ENCODE peak calls at places on chromosomes 16 and 17, in seven cellular contexts. One of them, this sample, is unnamed.

GRCh38 chr17:31499771-31500554 is 108.5 kb downstream of the RAB11FIP4 start:
- DNase-seq in K562: no peak
- DNase-seq in mammary epithelial cell: peak
- DNase-seq in HCT116: peak
- DNase-seq in fibroblast of lung: peak
- DNase-seq in neural progenitor cell: peak
- DNase-seq in GM23338: peak
- DNase-seq in this sample: peak

GRCh38 chr16:68902376-68903345 is 59.3 kb downstream of the TANGO6 start:
- DNase-seq in mammary epithelial cell: peak
- DNase-seq in K562: peak
- DNase-seq in neural progenitor cell: peak
- DNase-seq in GM23338: peak
- DNase-seq in HCT116: peak
- DNase-seq in fibroblast of lung: peak
- DNase-seq in this sample: peak

GRCh38 chr16:30382398-30383015 is at the start of gene SEPTIN1:
- DNase-seq in mammary epithelial cell: no peak
- DNase-seq in fibroblast of lung: no peak
- DNase-seq in GM23338: no peak
- DNase-seq in HCT116: no peak
- DNase-seq in neural progenitor cell: no peak
- DNase-seq in K562: no peak
- DNase-seq in this sample: no peak

GRCh38 chr17:28839221-28839620 is 3.4 kb downstream of the FAM222B start:
- DNase-seq in K562: peak
- DNase-seq in HCT116: no peak
- DNase-seq in GM23338: no peak
- DNase-seq in mammary epithelial cell: no peak
- DNase-seq in fibroblast of lung: no peak
- DNase-seq in neural progenitor cell: no peak
- DNase-seq in this sample: no peak

GRCh38 chr17:31608659-31609254 is 217.3 kb downstream of the RAB11FIP4 start:
- DNase-seq in HCT116: no peak
- DNase-seq in K562: no peak
- DNase-seq in GM23338: no peak
- DNase-seq in neural progenitor cell: no peak
- DNase-seq in mammary epithelial cell: no peak
- DNase-seq in fibroblast of lung: peak
- DNase-seq in this sample: no peak

GRCh38 chr17:56047321-56047720 is 106.0 kb upstream of the ANKFN1 start:
- DNase-seq in K562: no peak
- DNase-seq in GM23338: no peak
- DNase-seq in mammary epithelial cell: no peak
- DNase-seq in fibroblast of lung: no peak
- DNase-seq in neural progenitor cell: no peak
- DNase-seq in HCT116: no peak
- DNase-seq in this sample: no peak

GRCh38 chr17:29575511-29576213 is 7.2 kb downstream of the TP53I13 start:
- DNase-seq in neural progenitor cell: no peak
- DNase-seq in K562: no peak
- DNase-seq in HCT116: no peak
- DNase-seq in mammary epithelial cell: no peak
- DNase-seq in fibroblast of lung: no peak
- DNase-seq in GM23338: no peak
- DNase-seq in this sample: no peak

GRCh38 chr17:73141411-73141810 is 23.4 kb upstream of the SSTR2 start:
- DNase-seq in mammary epithelial cell: no peak
- DNase-seq in neural progenitor cell: no peak
- DNase-seq in GM23338: no peak
- DNase-seq in fibroblast of lung: no peak
- DNase-seq in HCT116: no peak
- DNase-seq in K562: no peak
- DNase-seq in this sample: no peak

GRCh38 chr16:31181102-31181830 is 1.3 kb downstream of the FUS start:
- DNase-seq in mammary epithelial cell: peak
- DNase-seq in HCT116: no peak
- DNase-seq in K562: peak
- DNase-seq in GM23338: no peak
- DNase-seq in neural progenitor cell: peak
- DNase-seq in fibroblast of lung: peak
- DNase-seq in this sample: peak

GRCh38 chr17:35404360-35404759 is 27.9 kb downstream of the SLFN12 start:
- DNase-seq in neural progenitor cell: no peak
- DNase-seq in HCT116: no peak
- DNase-seq in mammary epithelial cell: peak
- DNase-seq in K562: no peak
- DNase-seq in fibroblast of lung: no peak
- DNase-seq in GM23338: no peak
- DNase-seq in this sample: no peak

GRCh38 chr16:85820604-85821372 is 21.3 kb downstream of the COX4I1 start:
- DNase-seq in K562: no peak
- DNase-seq in neural progenitor cell: no peak
- DNase-seq in GM23338: no peak
- DNase-seq in mammary epithelial cell: no peak
- DNase-seq in fibroblast of lung: no peak
- DNase-seq in HCT116: peak
- DNase-seq in this sample: no peak
- H3K4me2 ChIP-seq in K562: no peak
- H3K4me2 ChIP-seq in neural progenitor cell: no peak
- H3K4me2 ChIP-seq in GM23338: no peak
- H3K4me2 ChIP-seq in mammary epithelial cell: no peak
- H3K4me2 ChIP-seq in fibroblast of lung: no peak
- H3K4me2 ChIP-seq in HCT116: peak
- H3K4me2 ChIP-seq in this sample: no peak

GRCh38 chr17:49687878-49688491 is 10.1 kb upstream of the SPOP start:
- DNase-seq in fibroblast of lung: peak
- DNase-seq in K562: no peak
- DNase-seq in GM23338: no peak
- DNase-seq in mammary epithelial cell: no peak
- DNase-seq in neural progenitor cell: no peak
- DNase-seq in HCT116: no peak
- DNase-seq in this sample: peak
- TF ChIP-seq EZH2 in fibroblast of lung: no peak
- TF ChIP-seq EZH2 in K562: no peak
- TF ChIP-seq EZH2 in GM23338: no peak
- TF ChIP-seq EZH2 in mammary epithelial cell: no peak
- TF ChIP-seq EZH2 in neural progenitor cell: no peak
- TF ChIP-seq EZH2 in HCT116: no peak
- TF ChIP-seq EZH2 in this sample: no peak

DNA sequence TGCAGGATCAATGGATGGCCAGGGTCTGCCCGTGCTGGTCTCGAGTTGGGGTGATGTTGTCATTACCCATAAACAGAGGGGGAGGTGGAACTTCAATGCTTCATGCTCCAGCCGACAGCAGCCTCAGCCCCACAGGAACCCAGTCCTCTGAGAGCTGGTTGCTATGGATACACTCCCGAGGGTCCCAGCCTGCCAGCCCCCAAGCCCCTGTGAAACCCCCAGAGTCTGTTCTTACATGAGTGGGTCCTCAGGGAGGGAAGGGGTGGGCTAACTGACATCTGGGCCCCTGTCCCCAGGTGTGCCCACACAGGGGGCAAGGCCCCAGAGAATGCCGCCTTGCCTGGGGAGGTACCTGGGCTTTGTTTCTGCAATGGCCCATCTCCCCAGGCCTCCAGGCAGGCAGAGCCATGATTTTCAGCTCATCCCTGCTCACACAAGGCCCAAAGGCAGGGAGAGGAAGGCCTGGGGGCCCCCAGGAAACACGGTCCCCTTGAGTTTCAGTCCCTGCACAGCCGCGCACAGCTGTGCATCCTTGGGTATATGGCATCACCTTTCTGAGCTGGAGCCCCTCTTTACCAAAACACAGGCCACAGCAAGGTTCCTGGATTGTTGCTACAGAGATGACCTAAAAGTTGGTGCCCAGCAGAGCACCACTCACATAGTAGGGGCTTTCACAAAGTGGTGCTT is 223.7 kb downstream of the ZNF423 start:
- DNase-seq in mammary epithelial cell: no peak
- DNase-seq in fibroblast of lung: no peak
- DNase-seq in GM23338: no peak
- DNase-seq in neural progenitor cell: no peak
- DNase-seq in K562: no peak
- DNase-seq in HCT116: no peak
- DNase-seq in this sample: no peak
- H3K4me2 ChIP-seq in mammary epithelial cell: no peak
- H3K4me2 ChIP-seq in fibroblast of lung: no peak
- H3K4me2 ChIP-seq in GM23338: no peak
- H3K4me2 ChIP-seq in neural progenitor cell: no peak
- H3K4me2 ChIP-seq in K562: no peak
- H3K4me2 ChIP-seq in HCT116: no peak
- H3K4me2 ChIP-seq in this sample: peak

GRCh38 chr17:48600244-48601098 is 4.3 kb downstream of the HOXB6 start:
- DNase-seq in neural progenitor cell: no peak
- DNase-seq in K562: no peak
- DNase-seq in HCT116: no peak
- DNase-seq in fibroblast of lung: no peak
- DNase-seq in GM23338: no peak
- DNase-seq in mammary epithelial cell: no peak
- DNase-seq in this sample: no peak
- TF ChIP-seq EZH2 in neural progenitor cell: peak
- TF ChIP-seq EZH2 in K562: no peak
- TF ChIP-seq EZH2 in HCT116: no peak
- TF ChIP-seq EZH2 in fibroblast of lung: no peak
- TF ChIP-seq EZH2 in GM23338: peak
- TF ChIP-seq EZH2 in mammary epithelial cell: no peak
- TF ChIP-seq EZH2 in this sample: no peak

GRCh38 chr17:11178576-11178975 is 62.4 kb upstream of the SHISA6 start:
- DNase-seq in HCT116: no peak
- DNase-seq in K562: no peak
- DNase-seq in GM23338: no peak
- DNase-seq in fibroblast of lung: no peak
- DNase-seq in neural progenitor cell: no peak
- DNase-seq in mammary epithelial cell: no peak
- DNase-seq in this sample: no peak

GRCh38 chr17:11177340-11177739 is 63.7 kb upstream of the SHISA6 start:
- DNase-seq in neural progenitor cell: no peak
- DNase-seq in HCT116: no peak
- DNase-seq in mammary epithelial cell: no peak
- DNase-seq in GM23338: no peak
- DNase-seq in K562: no peak
- DNase-seq in fibroblast of lung: no peak
- DNase-seq in this sample: no peak

GRCh38 chr17:11176549-11176948 is 64.5 kb upstream of the SHISA6 start:
- DNase-seq in mammary epithelial cell: no peak
- DNase-seq in HCT116: no peak
- DNase-seq in K562: no peak
- DNase-seq in neural progenitor cell: no peak
- DNase-seq in fibroblast of lung: no peak
- DNase-seq in GM23338: no peak
- DNase-seq in this sample: no peak

DNA sequence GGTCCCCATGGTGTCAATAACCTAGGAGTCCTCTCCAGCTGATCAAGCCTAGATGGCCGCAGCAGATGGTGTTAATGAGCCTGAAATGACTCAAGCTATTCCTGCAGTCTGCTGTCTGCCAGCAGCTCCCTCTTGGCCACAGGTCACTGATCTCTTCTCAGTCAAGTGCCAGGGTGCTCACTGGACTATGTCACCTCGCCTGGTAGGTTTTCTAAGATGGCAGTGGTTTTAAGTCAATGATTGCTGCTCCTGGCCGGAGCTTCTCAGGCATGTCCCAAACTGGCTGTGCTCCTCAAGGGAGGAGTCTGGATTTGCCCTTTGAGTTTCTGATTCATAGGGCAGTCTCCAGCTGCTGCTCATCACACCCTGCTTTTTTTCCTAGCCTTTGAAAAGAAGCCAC is 58.6 kb upstream of the SHISA6 start:
- DNase-seq in K562: no peak
- DNase-seq in neural progenitor cell: no peak
- DNase-seq in fibroblast of lung: no peak
- DNase-seq in mammary epithelial cell: no peak
- DNase-seq in HCT116: no peak
- DNase-seq in GM23338: no peak
- DNase-seq in this sample: no peak
- H3K4me2 ChIP-seq in K562: no peak
- H3K4me2 ChIP-seq in neural progenitor cell: no peak
- H3K4me2 ChIP-seq in fibroblast of lung: no peak
- H3K4me2 ChIP-seq in mammary epithelial cell: no peak
- H3K4me2 ChIP-seq in HCT116: no peak
- H3K4me2 ChIP-seq in GM23338: no peak
- H3K4me2 ChIP-seq in this sample: no peak

This sample was measured in GM23248.